ENCODE peak calls at places on chromosomes 4 and X, in nine cellular contexts. One of them, this sample, is unnamed.

GRCh38 chr4:185573651-185574199 is 38.4 kb upstream of the PDLIM3 start:
- DNase-seq in stimulated activated CD4-positive, alpha-beta T cell treated with anti-CD3 and anti-CD28 coated beads, Interleukin-12 subunit alpha, Interleukin-12 subunit beta, amount 100 ng/mL, for 4 hours: no peak
- DNase-seq in endothelial cell: peak; percentile 33
- DNase-seq in cardiac muscle cell: peak; percentile 56
- DNase-seq in left kidney: peak; percentile 74
- DNase-seq in LHCN-M2: peak; percentile 99
- DNase-seq in GM04503: peak; percentile 47
- DNase-seq in Right ventricle myocardium superior: no peak
- DNase-seq in KBM-7: no peak
- DNase-seq in this sample: peak; percentile 91

GRCh38 chrX:42943051-42943450 is 165.1 kb upstream of the PPP1R2C start:
- DNase-seq in GM04503: no peak
- DNase-seq in LHCN-M2: no peak
- DNase-seq in cardiac muscle cell: no peak
- DNase-seq in KBM-7: no peak
- DNase-seq in stimulated activated CD4-positive, alpha-beta T cell treated with anti-CD3 and anti-CD28 coated beads, Interleukin-12 subunit alpha, Interleukin-12 subunit beta, amount 100 ng/mL, for 4 hours: no peak
- DNase-seq in left kidney: no peak
- DNase-seq in endothelial cell: no peak
- DNase-seq in Right ventricle myocardium superior: no peak
- DNase-seq in this sample: no peak

GRCh38 chr4:76558391-76559235 is 123.6 kb downstream of the SHROOM3 start:
- DNase-seq in left kidney: no peak
- DNase-seq in endothelial cell: no peak
- DNase-seq in GM04503: no peak
- DNase-seq in LHCN-M2: no peak
- DNase-seq in stimulated activated CD4-positive, alpha-beta T cell treated with anti-CD3 and anti-CD28 coated beads, Interleukin-12 subunit alpha, Interleukin-12 subunit beta, amount 100 ng/mL, for 4 hours: no peak
- DNase-seq in Right ventricle myocardium superior: no peak
- DNase-seq in cardiac muscle cell: no peak
- DNase-seq in KBM-7: no peak
- DNase-seq in this sample: no peak

GRCh38 chr4:151358266-151358665 is 32.9 kb upstream of the SH3D19 start:
- DNase-seq in GM04503: no peak
- DNase-seq in endothelial cell: no peak
- DNase-seq in left kidney: no peak
- DNase-seq in Right ventricle myocardium superior: no peak
- DNase-seq in LHCN-M2: no peak
- DNase-seq in stimulated activated CD4-positive, alpha-beta T cell treated with anti-CD3 and anti-CD28 coated beads, Interleukin-12 subunit alpha, Interleukin-12 subunit beta, amount 100 ng/mL, for 4 hours: no peak
- DNase-seq in KBM-7: no peak
- DNase-seq in cardiac muscle cell: no peak
- DNase-seq in this sample: peak; percentile 46

GRCh38 chrX:71251456-71251973 is 2.4 kb downstream of the ZMYM3 start:
- DNase-seq in Right ventricle myocardium superior: no peak
- DNase-seq in KBM-7: peak; percentile 49
- DNase-seq in GM04503: no peak
- DNase-seq in stimulated activated CD4-positive, alpha-beta T cell treated with anti-CD3 and anti-CD28 coated beads, Interleukin-12 subunit alpha, Interleukin-12 subunit beta, amount 100 ng/mL, for 4 hours: peak; percentile 25
- DNase-seq in cardiac muscle cell: no peak
- DNase-seq in endothelial cell: no peak
- DNase-seq in left kidney: no peak
- DNase-seq in LHCN-M2: no peak
- DNase-seq in this sample: no peak

GRCh38 chrX:30156880-30157560 is 58.3 kb upstream of the MAGEB2 start:
- DNase-seq in GM04503: no peak
- DNase-seq in left kidney: no peak
- DNase-seq in Right ventricle myocardium superior: no peak
- DNase-seq in stimulated activated CD4-positive, alpha-beta T cell treated with anti-CD3 and anti-CD28 coated beads, Interleukin-12 subunit alpha, Interleukin-12 subunit beta, amount 100 ng/mL, for 4 hours: no peak
- DNase-seq in endothelial cell: no peak
- DNase-seq in LHCN-M2: no peak
- DNase-seq in KBM-7: no peak
- DNase-seq in cardiac muscle cell: no peak
- DNase-seq in this sample: no peak

GRCh38 chr4:40261246-40262078 is 64.6 kb downstream of the RHOH start:
- DNase-seq in LHCN-M2: no peak
- DNase-seq in KBM-7: no peak
- DNase-seq in left kidney: no peak
- DNase-seq in Right ventricle myocardium superior: no peak
- DNase-seq in GM04503: no peak
- DNase-seq in stimulated activated CD4-positive, alpha-beta T cell treated with anti-CD3 and anti-CD28 coated beads, Interleukin-12 subunit alpha, Interleukin-12 subunit beta, amount 100 ng/mL, for 4 hours: no peak
- DNase-seq in endothelial cell: no peak
- DNase-seq in cardiac muscle cell: no peak
- DNase-seq in this sample: no peak

GRCh38 chr4:152126233-152126632 is 365.4 kb upstream of the GATB start:
- DNase-seq in GM04503: no peak
- DNase-seq in stimulated activated CD4-positive, alpha-beta T cell treated with anti-CD3 and anti-CD28 coated beads, Interleukin-12 subunit alpha, Interleukin-12 subunit beta, amount 100 ng/mL, for 4 hours: no peak
- DNase-seq in LHCN-M2: no peak
- DNase-seq in KBM-7: no peak
- DNase-seq in Right ventricle myocardium superior: no peak
- DNase-seq in cardiac muscle cell: no peak
- DNase-seq in endothelial cell: no peak
- DNase-seq in left kidney: no peak
- DNase-seq in this sample: no peak

GRCh38 chrX:22533898-22534297 is 261.2 kb downstream of the CBLL2 start:
- DNase-seq in cardiac muscle cell: peak; percentile 11
- DNase-seq in KBM-7: peak; percentile 1
- DNase-seq in Right ventricle myocardium superior: no peak
- DNase-seq in stimulated activated CD4-positive, alpha-beta T cell treated with anti-CD3 and anti-CD28 coated beads, Interleukin-12 subunit alpha, Interleukin-12 subunit beta, amount 100 ng/mL, for 4 hours: no peak
- DNase-seq in LHCN-M2: no peak
- DNase-seq in GM04503: no peak
- DNase-seq in endothelial cell: no peak
- DNase-seq in left kidney: peak; percentile 0
- DNase-seq in this sample: no peak

GRCh38 chr4:184769285-184769825 is 35.5 kb upstream of the CENPU start:
- DNase-seq in left kidney: no peak
- DNase-seq in endothelial cell: no peak
- DNase-seq in cardiac muscle cell: no peak
- DNase-seq in GM04503: no peak
- DNase-seq in Right ventricle myocardium superior: no peak
- DNase-seq in stimulated activated CD4-positive, alpha-beta T cell treated with anti-CD3 and anti-CD28 coated beads, Interleukin-12 subunit alpha, Interleukin-12 subunit beta, amount 100 ng/mL, for 4 hours: no peak
- DNase-seq in KBM-7: no peak
- DNase-seq in LHCN-M2: no peak
- DNase-seq in this sample: no peak

GRCh38 chr4:6991771-6992557 is 51.2 kb upstream of the TADA2B start:
- DNase-seq in stimulated activated CD4-positive, alpha-beta T cell treated with anti-CD3 and anti-CD28 coated beads, Interleukin-12 subunit alpha, Interleukin-12 subunit beta, amount 100 ng/mL, for 4 hours: no peak
- DNase-seq in LHCN-M2: peak; percentile 90
- DNase-seq in cardiac muscle cell: no peak
- DNase-seq in endothelial cell: no peak
- DNase-seq in Right ventricle myocardium superior: no peak
- DNase-seq in GM04503: peak; percentile 57
- DNase-seq in left kidney: no peak
- DNase-seq in KBM-7: peak; percentile 61
- DNase-seq in this sample: peak; percentile 95

GRCh38 chr4:89994176-89994873 is 99.7 kb downstream of the MMRN1 start:
- DNase-seq in left kidney: no peak
- DNase-seq in stimulated activated CD4-positive, alpha-beta T cell treated with anti-CD3 and anti-CD28 coated beads, Interleukin-12 subunit alpha, Interleukin-12 subunit beta, amount 100 ng/mL, for 4 hours: no peak
- DNase-seq in GM04503: no peak
- DNase-seq in KBM-7: no peak
- DNase-seq in endothelial cell: no peak
- DNase-seq in LHCN-M2: no peak
- DNase-seq in cardiac muscle cell: no peak
- DNase-seq in Right ventricle myocardium superior: no peak
- DNase-seq in this sample: no peak

GRCh38 chr4:41751325-41752061 is 3.0 kb upstream of the PHOX2B start:
- DNase-seq in left kidney: peak; percentile 54
- DNase-seq in KBM-7: no peak
- DNase-seq in Right ventricle myocardium superior: no peak
- DNase-seq in stimulated activated CD4-positive, alpha-beta T cell treated with anti-CD3 and anti-CD28 coated beads, Interleukin-12 subunit alpha, Interleukin-12 subunit beta, amount 100 ng/mL, for 4 hours: no peak
- DNase-seq in cardiac muscle cell: no peak
- DNase-seq in GM04503: no peak
- DNase-seq in LHCN-M2: no peak
- DNase-seq in endothelial cell: peak; percentile 54
- DNase-seq in this sample: no peak

GRCh38 chr4:24476209-24476781 is 108.1 kb downstream of the DHX15 start:
- DNase-seq in left kidney: peak; percentile 23
- DNase-seq in GM04503: no peak
- DNase-seq in Right ventricle myocardium superior: no peak
- DNase-seq in KBM-7: peak; percentile 25
- DNase-seq in cardiac muscle cell: peak; percentile 15
- DNase-seq in stimulated activated CD4-positive, alpha-beta T cell treated with anti-CD3 and anti-CD28 coated beads, Interleukin-12 subunit alpha, Interleukin-12 subunit beta, amount 100 ng/mL, for 4 hours: no peak
- DNase-seq in endothelial cell: no peak
- DNase-seq in LHCN-M2: peak; percentile 26
- DNase-seq in this sample: no peak

GRCh38 chrX:31440546-31440945 is 368.7 kb upstream of the FTHL17 start:
- DNase-seq in Right ventricle myocardium superior: no peak
- DNase-seq in GM04503: no peak
- DNase-seq in endothelial cell: no peak
- DNase-seq in KBM-7: no peak
- DNase-seq in stimulated activated CD4-positive, alpha-beta T cell treated with anti-CD3 and anti-CD28 coated beads, Interleukin-12 subunit alpha, Interleukin-12 subunit beta, amount 100 ng/mL, for 4 hours: no peak
- DNase-seq in cardiac muscle cell: no peak
- DNase-seq in left kidney: no peak
- DNase-seq in LHCN-M2: no peak
- DNase-seq in this sample: no peak

GRCh38 chr4:10343656-10344055 is 113.6 kb downstream of the ZNF518B start:
- DNase-seq in Right ventricle myocardium superior: no peak
- DNase-seq in stimulated activated CD4-positive, alpha-beta T cell treated with anti-CD3 and anti-CD28 coated beads, Interleukin-12 subunit alpha, Interleukin-12 subunit beta, amount 100 ng/mL, for 4 hours: no peak
- DNase-seq in left kidney: no peak
- DNase-seq in endothelial cell: no peak
- DNase-seq in LHCN-M2: peak; percentile 6
- DNase-seq in cardiac muscle cell: no peak
- DNase-seq in GM04503: no peak
- DNase-seq in KBM-7: no peak
- DNase-seq in this sample: peak; percentile 69

This sample was measured in RPMI7951.